ENCODE peak calls at places on chromosomes 1 and 21, in six cellular contexts. W, R, N, J, H and A are unnamed samples.

GRCh38 chr1:167158095-167158812 is 62.4 kb upstream of the POU2F1 start:
- DNase-seq in W (no peak), R (no peak), N (peak), J (no peak), H (no peak), A (no peak)

GRCh38 chr21:32917392-32918135 is 108.2 kb upstream of the OLIG2 start:
- DNase-seq in W (no peak), R (no peak), N (no peak), J (peak), H (no peak), A (peak)

GRCh38 chr1:212920895-212921294 is 29.4 kb upstream of the VASH2 start:
- DNase-seq in W (peak), R (no peak), N (peak), J (no peak), H (no peak), A (no peak)

GRCh38 chr1:195721210-195721971 is 886.8 kb downstream of the KCNT2 start:
- DNase-seq in W (no peak), R (no peak), N (no peak), J (no peak), H (no peak), A (no peak)

GRCh38 chr1:245025525-245025924 is 129.3 kb upstream of the KIF26B start:
- DNase-seq in W (no peak), R (no peak), N (no peak), J (no peak), H (no peak), A (no peak)

GRCh38 chr1:183600136-183600535 is 9.9 kb upstream of the NCF2 start:
- DNase-seq in W (no peak), R (no peak), N (no peak), J (no peak), H (no peak), A (no peak)

GRCh38 chr1:219660666-219661463 is 48.0 kb upstream of the ZC3H11B start:
- DNase-seq in W (peak), R (peak), N (peak), J (peak), H (peak), A (peak)

GRCh38 chr1:33758698-33759097 is 105.2 kb upstream of the HMGB4 start:
- DNase-seq in W (no peak), R (no peak), N (no peak), J (peak), H (no peak), A (no peak)

GRCh38 chr1:238944028-238944427 is 442.3 kb upstream of the CHRM3 start:
- DNase-seq in W (no peak), R (no peak), N (no peak), J (no peak), H (no peak), A (no peak)

GRCh38 chr1:13751985-13752384 is 52.0 kb downstream of the PRDM2 start:
- DNase-seq in W (no peak), R (no peak), N (no peak), J (no peak), H (no peak), A (no peak)

GRCh38 chr1:2231667-2232254 is 3.6 kb downstream of the SKI start:
- DNase-seq in W (peak), R (peak), N (peak), J (peak), H (no peak), A (no peak)

GRCh38 chr1:182786223-182787001 is 3.2 kb upstream of the NPL start:
- DNase-seq in W (peak), R (peak), N (peak), J (peak), H (peak), A (no peak)

GRCh38 chr1:161766102-161766981 is at the start of gene ATF6:
- DNase-seq in W (peak), R (peak), N (peak), J (peak), H (peak), A (peak)

GRCh38 chr1:151157067-151157531 is 650 bp downstream of the TNFAIP8L2 start:
- DNase-seq in W (no peak), R (no peak), N (no peak), J (no peak), H (no peak), A (peak)

GRCh38 chr1:6271554-6271953 is 10.7 kb upstream of the GPR153 start:
- DNase-seq in W (no peak), R (no peak), N (no peak), J (no peak), H (no peak), A (no peak)

GRCh38 chr1:81706650-81707435 is 93.9 kb upstream of the ADGRL2 start:
- DNase-seq in W (no peak), R (no peak), N (no peak), J (no peak), H (no peak), A (no peak)

GRCh38 chr1:27891196-27891889 is 19.0 kb downstream of the THEMIS2 start:
- DNase-seq in W (no peak), R (no peak), N (no peak), J (no peak), H (no peak), A (no peak)

GRCh38 chr1:240122639-240123604 is 31.2 kb downstream of the FMN2 start:
- DNase-seq in W (no peak), R (no peak), N (peak), J (no peak), H (no peak), A (no peak)

GRCh38 chr1:94061513-94062443 is 59.2 kb downstream of the ABCA4 start:
- DNase-seq in W (peak), R (peak), N (peak), J (peak), H (peak), A (peak)

GRCh38 chr1:89310976-89311375 is 38.3 kb upstream of the GBP5 start:
- DNase-seq in W (no peak), R (no peak), N (no peak), J (no peak), H (no peak), A (no peak)

GRCh38 chr1:25549273-25550154 is 6.1 kb downstream of the LDLRAP1 start:
- DNase-seq in W (no peak), R (no peak), N (no peak), J (peak), H (peak), A (no peak)

GRCh38 chr1:201383647-201384405 is 6.3 kb upstream of the TNNT2 start:
- DNase-seq in W (no peak), R (no peak), N (no peak), J (no peak), H (no peak), A (no peak)

GRCh38 chr1:19941121-19941520 is 17.7 kb upstream of the PLA2G2E start:
- DNase-seq in W (no peak), R (no peak), N (no peak), J (no peak), H (no peak), A (no peak)

GRCh38 chr1:96746440-96747223 is 25.0 kb downstream of the PTBP2 start:
- DNase-seq in W (no peak), R (no peak), N (peak), J (no peak), H (no peak), A (no peak)

GRCh38 chr1:178019622-178020021 is 49.8 kb upstream of the SEC16B start:
- DNase-seq in W (no peak), R (no peak), N (no peak), J (no peak), H (no peak), A (no peak)

GRCh38 chr1:153934746-153935145 is 11.8 kb downstream of the DENND4B start:
- DNase-seq in W (no peak), R (peak), N (no peak), J (no peak), H (no peak), A (no peak)

GRCh38 chr1:221371671-221372070 is 370.2 kb downstream of the DUSP10 start:
- DNase-seq in W (no peak), R (no peak), N (no peak), J (no peak), H (no peak), A (no peak)

GRCh38 chr21:45381036-45381787 is 23.8 kb upstream of the COL18A1 start:
- DNase-seq in W (no peak), R (peak), N (no peak), J (peak), H (no peak), A (no peak)

GRCh38 chr1:33168556-33169289 is 13.1 kb downstream of the TRIM62 start:
- DNase-seq in W (no peak), R (no peak), N (no peak), J (no peak), H (no peak), A (no peak)

GRCh38 chr1:224108991-224109390 is 4.9 kb upstream of the FBXO28 start:
- DNase-seq in W (no peak), R (no peak), N (no peak), J (no peak), H (no peak), A (no peak)

GRCh38 chr1:15179485-15179883 is 25.9 kb downstream of the TMEM51 start:
- DNase-seq in W (no peak), R (no peak), N (no peak), J (no peak), H (no peak), A (no peak)
- H3K27ac ChIP-seq in W (peak), R (no peak), N (peak), J (peak), H (peak), A (no peak)

DNA sequence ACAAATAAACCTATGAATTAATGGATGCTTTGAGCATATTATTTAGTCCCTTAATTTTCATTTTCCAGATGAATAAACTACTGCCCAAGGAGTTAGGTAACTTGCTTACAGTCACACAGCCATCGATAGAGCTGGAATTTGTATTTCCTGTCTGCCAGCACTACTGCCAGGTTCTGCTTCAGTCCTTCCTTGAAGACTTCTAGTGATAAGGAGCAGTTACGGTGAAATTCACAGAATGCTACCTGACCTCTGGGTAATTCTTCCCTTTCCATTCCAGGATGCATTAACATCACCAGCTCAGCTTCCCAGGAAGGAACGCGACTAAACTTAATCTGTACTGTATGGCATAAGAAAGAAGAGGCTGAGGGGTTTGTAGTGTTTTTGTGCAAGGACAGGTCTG is 11.2 kb downstream of the CD160 start:
- DNase-seq in W (no peak), R (no peak), N (no peak), J (no peak), H (no peak), A (no peak)
- H3K27ac ChIP-seq in W (no peak), R (peak), N (no peak), J (no peak), H (no peak), A (no peak)

GRCh38 chr1:175178456-175178855 is 14.1 kb downstream of the KIAA0040 start:
- DNase-seq in W (no peak), R (no peak), N (no peak), J (no peak), H (no peak), A (no peak)

GRCh38 chr1:175182347-175182746 is 10.2 kb downstream of the KIAA0040 start:
- DNase-seq in W (no peak), R (no peak), N (no peak), J (no peak), H (no peak), A (no peak)

GRCh38 chr1:175178056-175178455 is 14.5 kb downstream of the KIAA0040 start:
- DNase-seq in W (no peak), R (no peak), N (peak), J (no peak), H (no peak), A (no peak)

GRCh38 chr1:175183586-175183985 is 9.0 kb downstream of the KIAA0040 start:
- DNase-seq in W (peak), R (no peak), N (peak), J (no peak), H (no peak), A (no peak)

DNA sequence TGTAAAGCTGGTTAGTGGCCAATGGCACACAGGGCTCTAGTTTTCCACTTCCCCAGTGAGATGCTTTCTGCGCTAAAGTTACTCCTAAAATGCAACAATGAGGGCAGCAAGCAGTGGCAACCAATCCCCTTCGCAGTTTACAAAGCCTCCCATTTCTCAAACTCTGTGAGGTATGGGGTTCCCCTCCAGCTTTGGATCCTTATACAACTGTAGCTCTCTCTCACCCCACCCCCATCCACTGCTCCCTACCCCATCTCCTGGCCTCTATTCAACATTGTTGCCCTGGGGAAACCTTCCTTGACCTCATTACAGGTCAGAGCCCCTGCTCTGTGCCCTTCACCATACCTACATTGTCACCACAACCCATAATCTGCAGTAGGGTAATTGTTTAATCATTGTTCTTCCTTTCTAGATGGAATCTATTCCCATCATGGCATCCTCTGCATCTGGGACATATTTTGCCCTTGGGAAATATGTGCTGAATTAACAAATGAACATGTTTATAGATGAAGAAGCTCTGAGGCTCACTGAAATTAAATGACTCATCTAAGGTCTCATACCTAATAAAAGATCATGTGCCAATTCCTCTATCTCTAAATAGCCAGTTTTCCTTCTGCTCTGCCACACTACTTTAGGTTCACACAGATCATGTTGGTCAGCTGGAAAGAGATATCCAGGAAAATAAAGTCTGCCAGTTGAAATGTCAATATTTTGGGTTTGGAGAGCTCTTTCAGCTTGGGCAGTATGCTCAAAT is 12.6 kb downstream of the KIAA0040 start:
- DNase-seq in W (no peak), R (no peak), N (no peak), J (no peak), H (no peak), A (no peak)
- H3K27ac ChIP-seq in W (no peak), R (no peak), N (no peak), J (no peak), H (no peak), A (no peak)

GRCh38 chr1:51689643-51690042 is 72.8 kb downstream of the OSBPL9 start:
- DNase-seq in W (no peak), R (no peak), N (peak), J (no peak), H (no peak), A (no peak)
- H3K27ac ChIP-seq in W (no peak), R (peak), N (no peak), J (peak), H (no peak), A (no peak)

DNA sequence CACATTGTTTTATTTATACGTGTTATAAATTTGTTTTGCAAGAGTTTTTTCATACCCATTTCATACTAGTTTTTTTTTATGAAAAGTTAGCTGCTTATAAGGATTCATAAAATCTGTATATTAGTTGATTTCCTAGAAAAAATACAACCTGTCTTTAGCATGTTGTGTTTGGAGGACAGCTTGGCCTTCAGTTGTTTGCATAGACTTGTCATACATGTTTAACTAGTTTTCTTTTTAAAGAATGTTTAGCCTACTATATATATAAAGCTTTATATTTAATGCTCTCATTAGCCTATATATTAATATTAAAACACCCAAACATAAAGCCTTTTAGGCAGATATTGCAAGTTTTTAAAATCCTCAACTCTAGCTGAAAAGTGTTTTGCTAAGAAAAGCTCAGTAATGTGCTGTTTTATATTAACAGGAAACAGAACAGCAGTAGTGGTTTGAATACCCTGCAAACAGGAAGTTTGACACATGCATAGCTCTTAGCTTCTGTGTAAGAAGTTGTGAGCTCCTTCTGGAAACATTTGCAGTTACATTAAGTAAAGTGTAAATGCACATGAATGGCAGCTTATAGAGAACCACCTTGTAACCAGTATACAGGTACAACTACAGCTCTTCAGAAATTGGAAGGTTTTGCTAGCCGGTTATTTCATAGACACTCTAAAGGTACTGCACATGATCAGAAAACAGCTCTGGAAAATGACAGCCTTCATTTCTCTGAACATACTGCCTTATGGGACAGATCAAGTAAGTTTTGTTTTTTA is at the start of gene PRKACB:
- DNase-seq in W (no peak), R (no peak), N (no peak), J (no peak), H (no peak), A (no peak)
- H3K27ac ChIP-seq in W (no peak), R (peak), N (no peak), J (peak), H (peak), A (peak)

GRCh38 chr1:152623203-152623844 is 421 bp upstream of the LCE3A start:
- DNase-seq in W (no peak), R (peak), N (peak), J (no peak), H (no peak), A (no peak)
- H3K27ac ChIP-seq in W (no peak), R (no peak), N (no peak), J (no peak), H (no peak), A (no peak)